ENCODE peak calls at places on chromosome 6, in six cellular contexts. K is activated naive CD4-positive, alpha-beta T cell treated with anti-CD3 and anti-CD28 coated beads, Interleukin-2, amount 50 U/mL, for 16 hours; I is amniotic epithelial cell; Q is GM03348; J is activated T-cell treated with anti-CD3 and anti-CD28 coated beads, Interleukin-2, amount 50 U/mL, for 72 hours; V is stimulated activated CD4-positive, alpha-beta T cell treated with anti-CD3 and anti-CD28 coated beads, Interleukin-4, amount 100 ng/mL, for 4 hours. O is an unnamed sample.

GRCh38 chr6:28985396-28986164 is 19.5 kb downstream of the ZNF311 start:
- DNase-seq in V (no peak), K (no peak), Q (peak), J (peak), I (peak), O (peak)

GRCh38 chr6:157045831-157046454 is 268.8 kb downstream of the ARID1B start:
- DNase-seq in I (peak), K (no peak), J (no peak), V (no peak), Q (peak), O (peak)

GRCh38 chr6:168619560-168620314 is 178.8 kb downstream of the SMOC2 start:
- DNase-seq in K (no peak), I (no peak), J (peak), Q (no peak), V (no peak), O (no peak)

GRCh38 chr6:110567957-110568696 is 91.7 kb upstream of the SLC22A16 start:
- DNase-seq in Q (no peak), K (no peak), I (no peak), J (no peak), V (no peak), O (no peak)

GRCh38 chr6:166365221-166365620 is 17.5 kb downstream of the MPC1 start:
- DNase-seq in I (no peak), J (no peak), K (no peak), Q (peak), V (no peak), O (peak)

GRCh38 chr6:42929928-42930360 is 664 bp downstream of the CNPY3 start:
- DNase-seq in K (peak), V (peak), I (peak), J (peak), Q (peak), O (peak)

GRCh38 chr6:43707767-43708166 is 20.2 kb upstream of the MRPS18A start:
- DNase-seq in K (no peak), J (no peak), V (no peak), I (no peak), Q (no peak), O (no peak)

GRCh38 chr6:156109713-156110112 is 654.1 kb upstream of the NOX3 start:
- DNase-seq in K (no peak), Q (no peak), I (no peak), V (no peak), J (no peak), O (peak)

GRCh38 chr6:38799529-38800184 is 84.5 kb downstream of the DNAH8 start:
- DNase-seq in V (no peak), Q (no peak), I (no peak), J (no peak), K (no peak), O (peak)

GRCh38 chr6:138724015-138724414 is 49.6 kb upstream of the CCDC28A start:
- DNase-seq in K (no peak), I (peak), Q (no peak), V (no peak), J (no peak), O (no peak)

GRCh38 chr6:8361259-8361658 is 74.1 kb downstream of the SLC35B3 start:
- DNase-seq in Q (no peak), J (no peak), V (no peak), K (no peak), I (no peak), O (no peak)

GRCh38 chr6:155455766-155456165 is at the start of gene NOX3:
- DNase-seq in J (no peak), Q (no peak), K (no peak), I (no peak), V (no peak), O (no peak)

GRCh38 chr6:11754625-11755289 is 23.8 kb downstream of the ADTRP start:
- DNase-seq in V (no peak), I (peak), K (no peak), J (no peak), Q (peak), O (no peak)

GRCh38 chr6:18323935-18324707 is 59.8 kb upstream of the DEK start:
- DNase-seq in I (peak), V (no peak), J (no peak), K (no peak), Q (peak), O (peak)

GRCh38 chr6:11210386-11211138 is 21.9 kb downstream of the NEDD9 start:
- DNase-seq in I (no peak), J (no peak), V (no peak), Q (no peak), K (no peak), O (no peak)

GRCh38 chr6:169042061-169042460 is 211.6 kb downstream of the THBS2 start:
- DNase-seq in J (no peak), V (no peak), I (peak), K (no peak), Q (no peak), O (peak)

GRCh38 chr6:75377386-75377785 is 92.8 kb upstream of the TMEM30A start:
- DNase-seq in V (no peak), I (no peak), K (no peak), J (no peak), Q (no peak), O (no peak)

GRCh38 chr6:43995137-43995536 is 132.1 kb downstream of the MRPL14 start:
- DNase-seq in K (no peak), J (no peak), Q (no peak), I (no peak), V (no peak), O (no peak)

GRCh38 chr6:54266400-54266923 is 41.8 kb upstream of the TINAG start:
- DNase-seq in V (no peak), Q (no peak), J (no peak), I (no peak), K (no peak), O (no peak)